ENCODE peak calls at places on chromosome 22, in seven cellular contexts. One of them, this sample, is unnamed. For H3K4me1, the result is how much of the 10 kb centered on the place peaks cover.

GRCh38 chr22:44201556-44202129 is 20.9 kb downstream of the PARVG start:
- DNase-seq in heart left ventricle: peak
- DNase-seq in pancreas: no peak
- DNase-seq in SK-N-SH: no peak
- DNase-seq in IMR-90: no peak
- DNase-seq in effector memory CD4-positive, alpha-beta T cell: no peak
- DNase-seq in tibial nerve: no peak
- DNase-seq in this sample: no peak

GRCh38 chr22:36395061-36395849 is 7.5 kb upstream of the MYH9 start:
- DNase-seq in heart left ventricle: no peak
- DNase-seq in pancreas: no peak
- DNase-seq in SK-N-SH: no peak
- DNase-seq in IMR-90: no peak
- DNase-seq in effector memory CD4-positive, alpha-beta T cell: no peak
- DNase-seq in tibial nerve: no peak
- DNase-seq in this sample: no peak

GRCh38 chr22:42964994-42965699 is 49.8 kb downstream of the PACSIN2 start:
- DNase-seq in heart left ventricle: no peak
- DNase-seq in pancreas: no peak
- DNase-seq in SK-N-SH: no peak
- DNase-seq in IMR-90: peak
- DNase-seq in effector memory CD4-positive, alpha-beta T cell: no peak
- DNase-seq in tibial nerve: no peak
- DNase-seq in this sample: no peak

GRCh38 chr22:48535868-48536690 is 1291.6 kb downstream of the BRD1 start:
- DNase-seq in heart left ventricle: no peak
- DNase-seq in pancreas: no peak
- DNase-seq in SK-N-SH: no peak
- DNase-seq in IMR-90: no peak
- DNase-seq in effector memory CD4-positive, alpha-beta T cell: no peak
- DNase-seq in tibial nerve: no peak
- DNase-seq in this sample: no peak

GRCh38 chr22:34105461-34106062 is 185.3 kb upstream of the LARGE1 start:
- DNase-seq in heart left ventricle: peak
- DNase-seq in pancreas: peak
- DNase-seq in SK-N-SH: peak
- DNase-seq in IMR-90: no peak
- DNase-seq in effector memory CD4-positive, alpha-beta T cell: no peak
- DNase-seq in tibial nerve: peak
- DNase-seq in this sample: peak

GRCh38 chr22:24446291-24446611 is 18.9 kb downstream of the ADORA2A start:
- DNase-seq in heart left ventricle: no peak
- DNase-seq in pancreas: no peak
- DNase-seq in SK-N-SH: no peak
- DNase-seq in IMR-90: no peak
- DNase-seq in effector memory CD4-positive, alpha-beta T cell: no peak
- DNase-seq in tibial nerve: no peak
- DNase-seq in this sample: no peak

GRCh38 chr22:30208631-30209603 is 37.6 kb downstream of the LIF start:
- DNase-seq in heart left ventricle: peak
- DNase-seq in pancreas: peak
- DNase-seq in SK-N-SH: peak
- DNase-seq in IMR-90: peak
- DNase-seq in effector memory CD4-positive, alpha-beta T cell: no peak
- DNase-seq in tibial nerve: peak
- DNase-seq in this sample: peak

GRCh38 chr22:40960137-40960536 is 9.0 kb downstream of the RBX1 start:
- DNase-seq in heart left ventricle: no peak
- DNase-seq in pancreas: no peak
- DNase-seq in SK-N-SH: no peak
- DNase-seq in IMR-90: no peak
- DNase-seq in effector memory CD4-positive, alpha-beta T cell: no peak
- DNase-seq in tibial nerve: no peak
- DNase-seq in this sample: no peak

GRCh38 chr22:46961591-46962290 is 199.3 kb downstream of the TBC1D22A start:
- DNase-seq in heart left ventricle: no peak
- DNase-seq in pancreas: no peak
- DNase-seq in SK-N-SH: no peak
- DNase-seq in IMR-90: no peak
- DNase-seq in effector memory CD4-positive, alpha-beta T cell: no peak
- DNase-seq in tibial nerve: no peak
- DNase-seq in this sample: no peak

GRCh38 chr22:22730655-22731373 is 86.4 kb downstream of the GGTLC2 start:
- DNase-seq in heart left ventricle: no peak
- DNase-seq in pancreas: no peak
- DNase-seq in SK-N-SH: no peak
- DNase-seq in IMR-90: no peak
- DNase-seq in effector memory CD4-positive, alpha-beta T cell: no peak
- DNase-seq in tibial nerve: no peak
- DNase-seq in this sample: no peak

GRCh38 chr22:43275545-43275981 is 67.6 kb downstream of the SCUBE1 start:
- DNase-seq in heart left ventricle: no peak
- DNase-seq in pancreas: no peak
- DNase-seq in SK-N-SH: no peak
- DNase-seq in IMR-90: peak
- DNase-seq in effector memory CD4-positive, alpha-beta T cell: no peak
- DNase-seq in tibial nerve: no peak
- DNase-seq in this sample: no peak

GRCh38 chr22:44373234-44373633 is 60.5 kb upstream of the SHISAL1 start:
- DNase-seq in heart left ventricle: peak
- DNase-seq in pancreas: no peak
- DNase-seq in SK-N-SH: no peak
- DNase-seq in IMR-90: no peak
- DNase-seq in effector memory CD4-positive, alpha-beta T cell: no peak
- DNase-seq in tibial nerve: no peak
- DNase-seq in this sample: no peak

GRCh38 chr22:35589071-35589735 is 27.9 kb downstream of the MB start:
- DNase-seq in heart left ventricle: peak
- DNase-seq in pancreas: no peak
- DNase-seq in SK-N-SH: no peak
- DNase-seq in IMR-90: peak
- DNase-seq in effector memory CD4-positive, alpha-beta T cell: no peak
- DNase-seq in tibial nerve: peak
- DNase-seq in this sample: no peak

GRCh38 chr22:20585640-20586402 is 78.4 kb downstream of the MED15 start:
- DNase-seq in heart left ventricle: no peak
- DNase-seq in pancreas: no peak
- DNase-seq in SK-N-SH: no peak
- DNase-seq in IMR-90: no peak
- DNase-seq in effector memory CD4-positive, alpha-beta T cell: no peak
- DNase-seq in tibial nerve: no peak
- DNase-seq in this sample: no peak

GRCh38 chr22:47765757-47766156 is 1003.3 kb downstream of the TBC1D22A start:
- DNase-seq in heart left ventricle: no peak
- DNase-seq in pancreas: no peak
- DNase-seq in SK-N-SH: no peak
- DNase-seq in IMR-90: no peak
- DNase-seq in effector memory CD4-positive, alpha-beta T cell: no peak
- DNase-seq in tibial nerve: no peak
- DNase-seq in this sample: no peak

GRCh38 chr22:30573594-30574094 is 821 bp downstream of the GAL3ST1 start:
- DNase-seq in heart left ventricle: no peak
- DNase-seq in pancreas: peak
- DNase-seq in SK-N-SH: no peak
- DNase-seq in IMR-90: no peak
- DNase-seq in effector memory CD4-positive, alpha-beta T cell: no peak
- DNase-seq in tibial nerve: no peak
- DNase-seq in this sample: no peak

GRCh38 chr22:20116376-20116950 is 559 bp downstream of the RANBP1 start:
- DNase-seq in heart left ventricle: no peak
- DNase-seq in pancreas: peak
- DNase-seq in SK-N-SH: no peak
- DNase-seq in IMR-90: no peak
- DNase-seq in effector memory CD4-positive, alpha-beta T cell: no peak
- DNase-seq in tibial nerve: no peak
- DNase-seq in this sample: no peak

GRCh38 chr22:21624120-21624879 is 5.5 kb downstream of the YDJC start:
- DNase-seq in heart left ventricle: peak
- DNase-seq in pancreas: no peak
- DNase-seq in SK-N-SH: peak
- DNase-seq in IMR-90: peak
- DNase-seq in effector memory CD4-positive, alpha-beta T cell: peak
- DNase-seq in tibial nerve: no peak
- DNase-seq in this sample: peak

GRCh38 chr22:31676700-31677099 is 14.7 kb upstream of the PISD start:
- DNase-seq in heart left ventricle: peak
- DNase-seq in pancreas: peak
- DNase-seq in SK-N-SH: peak
- DNase-seq in IMR-90: peak
- DNase-seq in effector memory CD4-positive, alpha-beta T cell: peak
- DNase-seq in tibial nerve: peak
- DNase-seq in this sample: peak

GRCh38 chr22:37630839-37631435 is 8.5 kb upstream of the SH3BP1 start:
- DNase-seq in heart left ventricle: no peak
- DNase-seq in pancreas: no peak
- DNase-seq in SK-N-SH: no peak
- DNase-seq in IMR-90: no peak
- DNase-seq in effector memory CD4-positive, alpha-beta T cell: no peak
- DNase-seq in tibial nerve: no peak
- DNase-seq in this sample: no peak
- H3K27ac ChIP-seq in heart left ventricle: no peak
- H3K27ac ChIP-seq in pancreas: no peak
- H3K27ac ChIP-seq in SK-N-SH: no peak
- H3K27ac ChIP-seq in IMR-90: no peak
- H3K27ac ChIP-seq in effector memory CD4-positive, alpha-beta T cell: peak
- H3K27ac ChIP-seq in tibial nerve: no peak
- H3K27ac ChIP-seq in this sample: no peak

DNA sequence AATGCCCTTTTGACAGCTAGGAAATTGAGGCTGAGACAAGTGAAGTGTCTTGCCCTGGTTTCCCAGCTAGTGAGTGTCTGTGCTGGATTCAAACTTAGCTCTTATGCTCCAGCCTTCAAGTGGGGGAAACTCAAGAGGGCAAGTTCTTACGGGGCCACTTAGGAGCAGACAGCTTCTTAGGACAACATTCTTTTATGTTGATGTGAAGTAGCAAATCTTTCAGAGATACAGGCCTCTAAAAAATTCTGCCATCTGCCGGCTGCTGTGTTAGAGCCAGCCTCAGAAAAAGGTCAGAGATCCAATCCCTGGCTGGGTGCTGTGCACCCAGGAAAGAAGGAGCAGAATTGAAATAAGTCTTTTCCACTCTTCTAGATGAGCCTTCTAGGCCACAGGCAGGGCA is 26.6 kb downstream of the TIMP3 start:
- DNase-seq in heart left ventricle: no peak
- DNase-seq in pancreas: no peak
- DNase-seq in SK-N-SH: no peak
- DNase-seq in IMR-90: no peak
- DNase-seq in effector memory CD4-positive, alpha-beta T cell: no peak
- DNase-seq in tibial nerve: no peak
- DNase-seq in this sample: no peak
- H3K4me1 ChIP-seq in heart left ventricle: half or more
- H3K4me1 ChIP-seq in pancreas: under half
- H3K4me1 ChIP-seq in SK-N-SH: under half
- H3K4me1 ChIP-seq in IMR-90: under half
- H3K4me1 ChIP-seq in effector memory CD4-positive, alpha-beta T cell: under half
- H3K4me1 ChIP-seq in tibial nerve: half or more
- H3K4me1 ChIP-seq in this sample: half or more

GRCh38 chr22:39419096-39419495 is 19.5 kb downstream of the TAB1 start:
- DNase-seq in heart left ventricle: no peak
- DNase-seq in pancreas: no peak
- DNase-seq in SK-N-SH: no peak
- DNase-seq in IMR-90: no peak
- DNase-seq in effector memory CD4-positive, alpha-beta T cell: no peak
- DNase-seq in tibial nerve: no peak
- DNase-seq in this sample: no peak
- H3K27ac ChIP-seq in heart left ventricle: no peak
- H3K27ac ChIP-seq in pancreas: no peak
- H3K27ac ChIP-seq in SK-N-SH: no peak
- H3K27ac ChIP-seq in IMR-90: no peak
- H3K27ac ChIP-seq in effector memory CD4-positive, alpha-beta T cell: no peak
- H3K27ac ChIP-seq in tibial nerve: no peak
- H3K27ac ChIP-seq in this sample: no peak

GRCh38 chr22:37750596-37751162 is 53.8 kb downstream of the TRIOBP start:
- DNase-seq in heart left ventricle: peak
- DNase-seq in pancreas: no peak
- DNase-seq in SK-N-SH: no peak
- DNase-seq in IMR-90: no peak
- DNase-seq in effector memory CD4-positive, alpha-beta T cell: no peak
- DNase-seq in tibial nerve: no peak
- DNase-seq in this sample: no peak
- H3K4me1 ChIP-seq in heart left ventricle: half or more
- H3K4me1 ChIP-seq in pancreas: under half
- H3K4me1 ChIP-seq in SK-N-SH: under half
- H3K4me1 ChIP-seq in IMR-90: half or more
- H3K4me1 ChIP-seq in effector memory CD4-positive, alpha-beta T cell: under half
- H3K4me1 ChIP-seq in tibial nerve: half or more
- H3K4me1 ChIP-seq in this sample: under half

DNA sequence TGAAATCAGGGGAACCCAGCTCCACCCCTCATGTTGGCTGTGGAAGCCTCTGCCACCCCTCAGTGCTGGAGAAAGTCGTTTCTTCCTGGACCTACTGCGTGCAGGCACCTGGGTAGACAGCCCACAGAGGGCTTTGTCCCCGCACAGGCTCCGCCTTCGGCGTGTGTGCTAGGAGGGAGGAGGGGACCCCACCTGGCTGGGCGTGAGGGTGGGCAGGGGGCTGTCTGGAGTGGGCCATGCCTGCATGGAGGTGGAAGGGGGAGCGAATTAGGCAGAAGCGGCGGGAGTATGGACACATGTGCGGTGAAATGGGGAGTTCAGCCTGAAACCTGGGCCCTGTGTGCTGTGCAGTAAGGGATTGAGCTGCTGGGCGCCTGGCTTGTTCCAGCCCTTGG is 49.3 kb downstream of the FBLN1 start:
- DNase-seq in heart left ventricle: no peak
- DNase-seq in pancreas: no peak
- DNase-seq in SK-N-SH: no peak
- DNase-seq in IMR-90: no peak
- DNase-seq in effector memory CD4-positive, alpha-beta T cell: no peak
- DNase-seq in tibial nerve: no peak
- DNase-seq in this sample: peak
- H3K27ac ChIP-seq in heart left ventricle: peak
- H3K27ac ChIP-seq in pancreas: no peak
- H3K27ac ChIP-seq in SK-N-SH: no peak
- H3K27ac ChIP-seq in IMR-90: peak
- H3K27ac ChIP-seq in effector memory CD4-positive, alpha-beta T cell: no peak
- H3K27ac ChIP-seq in tibial nerve: no peak
- H3K27ac ChIP-seq in this sample: peak

DNA sequence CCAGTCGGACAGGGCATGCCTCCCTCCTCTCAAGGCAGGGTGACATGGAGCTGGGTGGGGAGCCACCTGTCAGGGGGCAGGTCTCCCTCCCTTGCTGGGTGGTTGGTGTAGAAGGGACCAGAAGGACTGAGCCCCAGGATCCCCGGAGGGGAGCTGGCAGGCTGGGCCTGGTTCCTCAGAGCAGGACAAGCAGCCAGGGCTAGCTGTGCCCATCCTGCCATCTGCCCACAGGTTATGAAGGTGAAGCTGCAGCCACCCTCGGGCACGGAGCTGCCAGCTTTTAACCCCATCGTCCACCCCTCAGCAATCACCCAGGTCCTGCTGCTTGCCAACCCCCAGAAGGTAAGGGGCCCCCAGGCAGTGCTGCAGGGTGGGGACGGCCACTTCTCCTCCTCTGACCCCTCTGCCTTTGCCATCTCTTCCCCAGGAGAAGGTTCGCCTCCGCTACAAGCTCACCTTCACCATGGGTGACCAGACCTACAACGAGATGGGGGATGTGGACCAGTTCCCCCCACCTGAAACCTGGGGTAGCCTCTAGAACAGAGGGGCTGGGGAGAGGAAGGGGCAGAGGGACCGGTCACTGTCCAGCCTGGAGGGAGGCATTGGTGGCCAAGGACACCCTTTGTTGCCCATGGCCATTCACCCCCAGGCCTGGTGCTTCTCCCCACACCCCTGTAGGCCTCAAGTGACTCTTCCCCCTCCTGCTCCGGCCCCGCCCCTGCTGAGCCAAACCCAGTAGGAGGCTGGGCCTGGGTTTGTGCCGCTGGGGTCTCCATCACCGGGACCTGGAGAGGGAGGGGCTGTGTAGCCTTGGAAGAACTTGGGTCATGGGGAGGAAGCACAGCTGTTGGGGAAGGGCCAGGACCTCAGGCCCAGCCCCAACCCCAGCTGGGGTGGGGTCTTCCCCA is 7.0 kb upstream of the SH3BP1 start:
- DNase-seq in heart left ventricle: no peak
- DNase-seq in pancreas: no peak
- DNase-seq in SK-N-SH: no peak
- DNase-seq in IMR-90: no peak
- DNase-seq in effector memory CD4-positive, alpha-beta T cell: no peak
- DNase-seq in tibial nerve: no peak
- DNase-seq in this sample: peak
- H3K4me1 ChIP-seq in heart left ventricle: under half
- H3K4me1 ChIP-seq in pancreas: under half
- H3K4me1 ChIP-seq in SK-N-SH: under half
- H3K4me1 ChIP-seq in IMR-90: under half
- H3K4me1 ChIP-seq in effector memory CD4-positive, alpha-beta T cell: half or more
- H3K4me1 ChIP-seq in tibial nerve: under half
- H3K4me1 ChIP-seq in this sample: under half

This sample was measured in right cardiac atrium.